ENCODE peak calls at places on chromosomes 11 and 22, in nine cellular contexts. I is Calu3; V is RPMI8226; A is naive thymus-derived CD8-positive, alpha-beta T cell; Q is stimulated activated effector memory CD8-positive, alpha-beta T cell treated with anti-CD3 and anti-CD28 coated beads, Interleukin-12 subunit alpha, Interleukin-12 subunit beta, amount 100 ng/mL, for 72 hours; Y is T-helper 22 cell; N is naive thymus-derived CD4-positive, alpha-beta T cell; P is brain microvascular endothelial cell; O is NCI-H460. L is an unnamed sample.
A peak's percentile ranks its signal among the peaks of the same experiment; 100 is the strongest.

GRCh38 chr11:96622026-96622634 is 232.3 kb downstream of the JRKL start:
- DNase-seq in N (no peak), I (no peak), V (no peak), Q (no peak), O (no peak), Y (no peak), P (no peak), A (no peak), L (no peak)

GRCh38 chr22:31578171-31578570 is 81.8 kb downstream of the SFI1 start:
- DNase-seq in A (no peak), P (no peak), Q (no peak), O (no peak), V (no peak), Y (no peak), I (no peak), N (no peak), L (no peak)

GRCh38 chr11:76752321-76753175 is 30.6 kb upstream of the TSKU start:
- DNase-seq in Q (no peak), A (no peak), N (no peak), Y (no peak), P (peak; percentile 12), I (peak; percentile 19), V (no peak), O (peak; percentile 68), L (no peak)

GRCh38 chr11:19049351-19049750 is 11.2 kb downstream of the MRGPRX2 start:
- DNase-seq in N (no peak), A (no peak), O (no peak), Q (no peak), I (no peak), P (no peak), Y (no peak), V (no peak), L (no peak)

GRCh38 chr22:35425971-35426800 is 26.2 kb downstream of the MCM5 start:
- DNase-seq in P (no peak), Y (no peak), A (no peak), O (no peak), V (no peak), I (no peak), N (no peak), Q (no peak), L (no peak)

GRCh38 chr22:43060213-43060612 is 29.0 kb downstream of the TTLL1 start:
- DNase-seq in N (no peak), V (peak; percentile 68), I (peak; percentile 66), Y (no peak), P (no peak), O (no peak), A (peak; percentile 30), Q (peak; percentile 78), L (peak; percentile 14)

GRCh38 chr11:67082071-67082791 is 25.6 kb downstream of the RHOD start:
- DNase-seq in Q (no peak), O (peak; percentile 19), P (no peak), N (no peak), A (no peak), I (peak; percentile 49), V (peak; percentile 67), Y (no peak), L (no peak)

GRCh38 chr22:23119492-23120414 is 22.0 kb downstream of the RSPH14 start:
- DNase-seq in N (peak; percentile 25), A (no peak), I (no peak), Q (peak; percentile 62), O (no peak), P (peak; percentile 2), V (no peak), Y (peak; percentile 46), L (peak; percentile 30)

GRCh38 chr11:132520199-132520598 is 1012.1 kb downstream of the OPCML start:
- DNase-seq in A (no peak), I (no peak), O (no peak), P (no peak), Q (no peak), V (no peak), Y (no peak), N (no peak), L (no peak)

GRCh38 chr22:17891427-17892167 is 117.3 kb upstream of the BID start:
- DNase-seq in O (no peak), V (no peak), Q (no peak), Y (no peak), N (no peak), A (no peak), I (no peak), P (no peak), L (no peak)

GRCh38 chr11:64413417-64413816 is 54.5 kb downstream of the RPS6KA4 start:
- DNase-seq in V (no peak), N (no peak), P (no peak), Q (no peak), Y (no peak), A (no peak), I (no peak), O (no peak), L (no peak)

GRCh38 chr11:78231962-78232459 is 43.3 kb downstream of the USP35 start:
- DNase-seq in P (no peak), Q (no peak), Y (no peak), I (no peak), A (no peak), O (no peak), V (no peak), N (no peak), L (no peak)

GRCh38 chr11:102552447-102553200 is 22.1 kb upstream of the MMP7 start:
- DNase-seq in O (no peak), A (no peak), P (no peak), I (peak; percentile 62), Y (no peak), N (no peak), Q (no peak), V (no peak), L (no peak)

GRCh38 chr11:86508604-86509471 is 134.2 kb downstream of the CCDC81 start:
- DNase-seq in Q (peak; percentile 29), P (no peak), N (no peak), V (no peak), A (no peak), O (no peak), I (no peak), Y (no peak), L (no peak)

GRCh38 chr22:36478966-36479365 is 2.5 kb downstream of the TXN2 start:
- DNase-seq in Q (no peak), P (no peak), V (no peak), N (no peak), A (no peak), O (no peak), I (no peak), Y (no peak), L (no peak)

GRCh38 chr11:78338138-78338537 is 79.5 kb downstream of the GAB2 start:
- DNase-seq in A (no peak), O (no peak), N (no peak), Y (no peak), I (no peak), V (no peak), Q (no peak), P (no peak), L (no peak)

GRCh38 chr11:68269414-68270081 is 2.2 kb downstream of the C11orf24 start:
- DNase-seq in A (no peak), V (no peak), O (no peak), Y (no peak), P (peak; percentile 87), I (no peak), N (no peak), Q (no peak), L (no peak)

GRCh38 chr11:116510166-116510565 is 262.6 kb downstream of the BUD13 start:
- DNase-seq in Q (no peak), P (no peak), A (no peak), V (no peak), I (no peak), O (no peak), N (no peak), Y (no peak), L (no peak)

GRCh38 chr11:3159296-3160190 is 5.6 kb downstream of the OSBPL5 start:
- DNase-seq in Y (no peak), P (no peak), O (no peak), Q (no peak), I (no peak), N (no peak), A (peak; percentile 2), V (no peak), L (no peak)

GRCh38 chr22:44309647-44310046 is 3.1 kb downstream of the SHISAL1 start:
- DNase-seq in V (no peak), Q (no peak), N (no peak), P (no peak), O (no peak), I (no peak), A (no peak), Y (no peak), L (no peak)

GRCh38 chr11:129077191-129077590 is 114.9 kb downstream of the ARHGAP32 start:
- DNase-seq in Y (no peak), O (no peak), V (no peak), I (no peak), Q (no peak), N (no peak), A (no peak), P (no peak), L (no peak)

GRCh38 chr11:66857234-66857926 is 516 bp downstream of the LRFN4 start:
- DNase-seq in A (no peak), Y (no peak), P (no peak), N (no peak), O (no peak), I (peak; percentile 14), Q (no peak), V (no peak), L (no peak)

GRCh38 chr11:98568011-98568410 is 452.7 kb upstream of the CNTN5 start:
- DNase-seq in O (no peak), V (no peak), I (no peak), P (peak; percentile 9), A (no peak), N (no peak), Y (no peak), Q (no peak), L (no peak)

GRCh38 chr11:34773826-34774225 is 142.4 kb downstream of the APIP start:
- DNase-seq in A (no peak), P (no peak), V (no peak), Y (no peak), N (no peak), O (no peak), Q (no peak), I (no peak), L (no peak)

GRCh38 chr11:111272420-111272819 is 25.9 kb upstream of the POU2AF3 start:
- DNase-seq in A (no peak), Y (no peak), Q (no peak), V (no peak), P (no peak), O (no peak), I (no peak), N (no peak), L (no peak)

GRCh38 chr11:109783842-109784241 is 309.4 kb upstream of the ZC3H12C start:
- DNase-seq in N (no peak), I (no peak), O (no peak), V (no peak), P (no peak), A (no peak), Y (no peak), Q (no peak), L (no peak)

GRCh38 chr11:47415949-47416472 is 7.6 kb downstream of the SLC39A13 start:
- DNase-seq in P (peak; percentile 89), I (peak; percentile 79), N (no peak), Q (no peak), Y (no peak), V (no peak), A (no peak), O (no peak), L (no peak)

GRCh38 chr11:114061053-114062049 is 1.8 kb downstream of the ZBTB16 start:
- DNase-seq in N (no peak), V (no peak), Y (no peak), I (no peak), Q (no peak), O (no peak), A (no peak), P (no peak), L (no peak)

GRCh38 chr11:128349650-128350296 is 237.6 kb downstream of the ETS1 start:
- DNase-seq in A (no peak), I (no peak), O (no peak), P (no peak), Y (no peak), Q (no peak), V (no peak), N (no peak), L (no peak)

GRCh38 chr11:35649984-35650383 is 12.6 kb upstream of the TRIM44 start:
- DNase-seq in I (no peak), V (no peak), N (no peak), Y (no peak), Q (no peak), A (no peak), P (peak; percentile 53), O (no peak), L (no peak)

GRCh38 chr22:49158741-49159564 is 668.7 kb downstream of the BRD1 start:
- DNase-seq in V (no peak), O (no peak), I (no peak), Q (no peak), A (no peak), N (no peak), P (no peak), Y (no peak), L (no peak)